ENCODE peak calls at places on chromosome X, in five cellular contexts. Z, L, H, D and A are unnamed samples.
A peak's percentile ranks its signal among the peaks of the same experiment; 100 is the strongest.

GRCh38 chrX:115393271-115393670 is 103.8 kb downstream of the LUZP4 start:
- DNase-seq in L (peak; percentile 67), H (no peak), D (no peak), Z (no peak), A (no peak)

GRCh38 chrX:94977986-94978385 is 1304.0 kb downstream of the FAM133A start:
- DNase-seq in D (no peak), L (no peak), Z (no peak), H (no peak), A (no peak)

GRCh38 chrX:4253092-4253491 is 539.6 kb upstream of the PRKX start:
- DNase-seq in H (peak; percentile 14), Z (no peak), D (no peak), L (no peak), A (no peak)

GRCh38 chrX:23900220-23900797 is 7.4 kb downstream of the APOO start:
- DNase-seq in H (no peak), Z (peak; percentile 71), L (no peak), D (peak; percentile 70), A (no peak)

GRCh38 chrX:40539214-40540142 is 41.3 kb upstream of the ATP6AP2 start:
- DNase-seq in Z (peak; percentile 59), D (peak; percentile 71), H (peak; percentile 78), L (peak; percentile 71), A (peak; percentile 16)

GRCh38 chrX:24694825-24695224 is 1.1 kb downstream of the POLA1 start:
- DNase-seq in L (peak; percentile 2), H (no peak), Z (no peak), D (no peak), A (no peak)

GRCh38 chrX:112820364-112821308 is 20.0 kb downstream of the AMOT start:
- DNase-seq in D (no peak), H (no peak), Z (no peak), L (no peak), A (no peak)

GRCh38 chrX:16465081-16465876 is 184.7 kb upstream of the S100G start:
- DNase-seq in H (no peak), Z (peak; percentile 38), D (no peak), L (peak; percentile 60), A (no peak)

GRCh38 chrX:78595901-78596502 is 63.1 kb downstream of the RTL3 start:
- DNase-seq in Z (peak; percentile 39), D (no peak), L (no peak), H (no peak), A (no peak)

GRCh38 chrX:19677121-19677520 is 161.8 kb upstream of the MAP3K15 start:
- DNase-seq in L (no peak), H (no peak), Z (no peak), D (no peak), A (no peak)

GRCh38 chrX:85244411-85245210 is 820 bp downstream of the ZNF711 start:
- DNase-seq in D (peak; percentile 9), L (peak; percentile 7), H (no peak), Z (peak; percentile 57), A (no peak)

GRCh38 chrX:45135616-45136015 is 65.1 kb downstream of the DIPK2B start:
- DNase-seq in H (no peak), D (no peak), Z (no peak), L (no peak), A (no peak)

GRCh38 chrX:58051346-58051745 is 141.1 kb upstream of the ZXDA start:
- DNase-seq in L (no peak), H (no peak), D (no peak), Z (no peak), A (no peak)

GRCh38 chrX:30831082-30831481 is 58.0 kb downstream of the TAB3 start:
- DNase-seq in Z (peak; percentile 1), D (no peak), H (no peak), L (no peak), A (no peak)

GRCh38 chrX:96906741-96907140 is 23.0 kb downstream of the RPA4 start:
- DNase-seq in H (no peak), Z (no peak), L (peak; percentile 25), D (no peak), A (no peak)

GRCh38 chrX:96907888-96908287 is 24.2 kb downstream of the RPA4 start:
- DNase-seq in L (no peak), H (no peak), D (no peak), Z (no peak), A (no peak)

DNA sequence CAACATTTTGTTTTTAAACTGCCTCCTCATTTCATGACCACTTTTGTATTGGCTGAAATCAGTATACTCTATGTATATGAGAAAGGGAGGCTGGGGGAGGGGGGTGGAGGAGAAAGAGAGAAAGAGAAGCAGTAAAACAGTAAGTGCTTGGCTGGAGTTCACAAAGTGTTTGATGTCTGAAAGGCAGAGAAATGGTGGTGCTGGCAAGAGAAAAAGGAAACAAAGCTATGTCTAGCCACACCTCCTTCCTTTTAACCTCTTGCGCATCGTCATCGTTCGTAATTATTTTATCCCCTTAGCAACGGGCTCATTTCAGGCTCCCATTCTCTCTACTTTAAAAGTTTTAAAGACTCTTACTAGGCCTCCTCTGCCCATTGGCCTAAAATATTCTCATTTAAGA is 25.6 kb downstream of the RPA4 start:
- DNase-seq in L (peak; percentile 58), Z (peak; percentile 1), H (no peak), D (no peak), A (no peak)
- H3K27ac ChIP-seq in L (no peak overlapping the region), Z (no peak overlapping the region), H (no peak overlapping the region), D (no peak overlapping the region), A (no peak overlapping the region)

DNA sequence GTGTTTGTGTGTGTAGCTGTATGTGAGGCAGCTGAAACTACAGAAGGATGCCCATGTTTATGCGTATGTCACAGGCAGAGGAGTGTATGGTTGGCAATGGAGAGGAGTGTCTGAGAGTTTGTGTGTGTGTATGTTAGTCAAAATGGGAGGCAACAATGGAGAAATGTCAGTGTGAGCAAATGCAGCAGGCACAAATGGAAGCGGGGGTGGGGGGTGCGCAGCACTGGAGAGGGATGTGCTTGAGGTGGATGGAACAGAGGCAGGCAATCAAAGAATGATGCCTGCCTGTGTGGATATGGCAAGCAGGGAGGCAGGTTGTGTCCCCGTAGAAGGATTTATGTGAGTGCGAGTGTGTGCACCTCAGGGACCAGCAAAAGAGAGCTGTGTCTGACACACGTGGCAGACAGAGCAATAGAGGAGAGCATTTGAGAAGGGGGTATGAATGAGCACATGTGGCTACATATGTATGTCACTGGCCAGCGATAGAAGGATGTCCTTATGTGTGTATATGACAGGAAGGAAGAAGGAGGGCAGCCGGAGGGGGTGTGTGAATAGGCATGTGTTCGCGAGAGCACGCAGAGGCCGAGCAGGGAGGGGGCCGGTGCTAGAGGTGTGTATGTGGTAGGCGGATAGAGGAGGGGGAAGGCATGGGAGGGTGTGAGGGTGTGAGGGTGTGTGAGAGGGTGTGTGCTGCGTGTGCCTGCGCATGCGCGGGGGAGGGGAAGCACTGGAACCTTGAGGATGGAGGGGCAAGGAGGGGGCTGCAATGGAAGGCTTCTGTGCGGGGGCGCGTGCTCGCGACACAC is 1.1 kb downstream of the PJA1 start:
- DNase-seq in D (peak; percentile 14), H (no peak), Z (peak; percentile 64), L (no peak), A (no peak)
- H3K27ac ChIP-seq in D (no peak overlapping the region), H (no peak overlapping the region), Z (no peak overlapping the region), L (no peak overlapping the region), A (no peak overlapping the region)

GRCh38 chrX:107677501-107677901 is 49.2 kb downstream of the PRPS1 start:
- DNase-seq in H (no peak), L (no peak), D (no peak), Z (peak; percentile 58), A (no peak)

GRCh38 chrX:107678957-107679740 is 50.8 kb downstream of the PRPS1 start:
- DNase-seq in H (no peak), L (peak; percentile 71), D (no peak), Z (no peak), A (no peak)

GRCh38 chrX:107675823-107676555 is 47.7 kb downstream of the PRPS1 start:
- DNase-seq in L (peak; percentile 35), Z (no peak), H (no peak), D (no peak), A (no peak)

GRCh38 chrX:107676559-107677378 is 48.5 kb downstream of the PRPS1 start:
- DNase-seq in H (no peak), D (peak; percentile 68), L (peak; percentile 84), Z (peak; percentile 59), A (no peak)

GRCh38 chrX:107677909-107678308 is 49.6 kb downstream of the PRPS1 start:
- DNase-seq in D (no peak), H (no peak), Z (no peak), L (no peak), A (no peak)
- H3K27ac ChIP-seq in D (no peak overlapping the region), H (no peak overlapping the region), Z (no peak overlapping the region), L (no peak overlapping the region), A (no peak overlapping the region)

DNA sequence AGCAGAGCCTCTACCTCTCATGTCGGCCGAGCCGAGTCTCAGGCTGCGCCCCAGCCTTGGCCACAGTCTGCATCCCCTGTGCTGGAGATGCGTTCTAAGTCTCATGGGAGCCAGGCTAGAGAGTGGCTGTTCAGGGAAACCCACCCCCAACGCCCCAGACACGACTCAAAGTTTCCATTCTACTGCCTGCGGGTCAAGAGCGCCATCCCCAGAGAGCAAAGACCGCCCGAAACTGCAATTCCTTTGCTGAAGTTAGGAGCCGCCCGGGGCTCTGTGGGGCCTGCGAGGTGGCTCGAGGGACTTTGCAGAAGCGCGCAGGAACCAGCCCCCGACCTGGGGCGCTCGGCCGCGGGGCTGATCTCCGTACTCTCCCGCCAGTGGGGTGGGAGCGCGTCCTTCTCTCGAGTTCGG is 10.0 kb upstream of the ELF4 start:
- DNase-seq in Z (peak; percentile 79), L (no peak), D (no peak), H (no peak), A (no peak)
- H3K27ac ChIP-seq in Z (no peak overlapping the region), L (no peak overlapping the region), D (no peak overlapping the region), H (peak overlapping the region; percentile 78), A (no peak overlapping the region)

GRCh38 chrX:47501226-47502071 is 18.4 kb upstream of the ZNF41 start:
- DNase-seq in Z (no peak), D (no peak), H (no peak), L (peak; percentile 64), A (no peak)
- H3K27ac ChIP-seq in Z (no peak overlapping the region), D (no peak overlapping the region), H (no peak overlapping the region), L (no peak overlapping the region), A (no peak overlapping the region)

GRCh38 chrX:52577464-52578173 is 60.8 kb upstream of the XAGE1B start:
- DNase-seq in L (no peak), D (no peak), H (no peak), Z (no peak), A (no peak)
- H3K27ac ChIP-seq in L (no peak overlapping the region), D (no peak overlapping the region), H (no peak overlapping the region), Z (no peak overlapping the region), A (no peak overlapping the region)

DNA sequence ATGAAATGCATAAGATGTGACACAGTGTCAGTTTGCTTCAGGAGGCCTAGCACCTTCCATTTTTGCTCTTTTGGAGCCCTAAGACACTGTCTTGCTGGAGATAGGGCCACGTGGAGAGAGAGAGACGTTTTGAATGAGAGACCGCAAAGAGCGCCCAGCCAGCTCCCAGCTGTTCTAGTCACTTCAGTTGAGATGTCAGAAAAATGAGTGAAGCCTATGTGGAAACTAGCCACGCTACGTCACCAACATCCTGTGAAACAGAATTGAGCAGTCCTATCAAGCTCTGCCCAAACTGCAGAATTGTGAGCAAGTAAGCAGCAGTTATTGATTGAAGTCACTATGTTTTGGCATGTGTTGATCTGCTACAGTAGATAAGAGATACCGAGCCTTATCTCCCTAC is 13.1 kb downstream of the GPR82 start:
- DNase-seq in D (no peak), H (no peak), Z (no peak), L (no peak), A (no peak)
- H3K27ac ChIP-seq in D (no peak overlapping the region), H (no peak overlapping the region), Z (no peak overlapping the region), L (no peak overlapping the region), A (no peak overlapping the region)